ENCODE peak calls at places on chromosome 22, in seven cellular contexts. A is transverse colon, B is Peyer's patch, G is ovary, P is A549, C is K562, L is stomach. W is an unnamed sample.
A peak's percentile ranks its signal among the peaks of the same experiment; 100 is the strongest.

GRCh38 chr22:28222976-28223375 is 303.9 kb upstream of the PITPNB start:
- DNase-seq in A (no peak), B (no peak), P (no peak), C (no peak), G (no peak), L (no peak), W (no peak)

GRCh38 chr22:39431821-39432251 is 25.0 kb upstream of the MGAT3 start:
- DNase-seq in A (no peak), B (no peak), C (no peak), P (no peak), G (no peak), L (no peak), W (no peak)

GRCh38 chr22:27543460-27543859 is 258.1 kb downstream of the MN1 start:
- DNase-seq in L (no peak), G (no peak), P (no peak), B (no peak), A (no peak), C (no peak), W (no peak)

GRCh38 chr22:22593964-22594656 is 35.0 kb upstream of the PRAME start:
- DNase-seq in L (peak; percentile 30), G (no peak), B (peak; percentile 56), C (peak; percentile 98), P (peak; percentile 53), A (peak; percentile 38), W (no peak)

GRCh38 chr22:40076702-40077645 is 82.2 kb downstream of the FAM83F start:
- DNase-seq in A (no peak), P (no peak), B (no peak), L (no peak), G (no peak), C (peak; percentile 45), W (no peak)

GRCh38 chr22:21672107-21672629 is 6.4 kb downstream of the PPIL2 start:
- DNase-seq in A (no peak), L (no peak), C (no peak), P (no peak), G (no peak), B (no peak), W (no peak)

GRCh38 chr22:40364431-40364830 is 6.0 kb upstream of the SGSM3 start:
- DNase-seq in B (no peak), A (no peak), L (no peak), G (no peak), P (no peak), C (no peak), W (no peak)

GRCh38 chr22:27032121-27032761 is 374.9 kb downstream of the MIAT start:
- DNase-seq in G (peak; percentile 44), A (no peak), P (no peak), B (no peak), L (no peak), C (peak; percentile 2), W (peak; percentile 16)

GRCh38 chr22:22903355-22903777 is 15.8 kb downstream of the IGLL5 start:
- DNase-seq in G (no peak), L (no peak), P (no peak), C (no peak), A (no peak), B (no peak), W (no peak)

GRCh38 chr22:39300198-39300830 is 19.1 kb downstream of the RPL3 start:
- DNase-seq in L (no peak), P (no peak), G (no peak), B (no peak), C (no peak), A (peak; percentile 42), W (no peak)

GRCh38 chr22:41935015-41935908 is 8.7 kb upstream of the TNFRSF13C start:
- DNase-seq in L (no peak), A (no peak), C (no peak), G (no peak), P (no peak), B (no peak), W (no peak)

GRCh38 chr22:36397081-36397766 is 9.5 kb upstream of the MYH9 start:
- DNase-seq in B (no peak), L (no peak), G (no peak), A (no peak), C (no peak), P (peak; percentile 64), W (no peak)

GRCh38 chr22:50211147-50211546 is 10.3 kb downstream of the SELENOO start:
- DNase-seq in A (no peak), G (no peak), C (no peak), P (no peak), B (no peak), L (no peak), W (no peak)

GRCh38 chr22:50112151-50113118 is 22.6 kb downstream of the MOV10L1 start:
- DNase-seq in B (no peak), C (no peak), G (no peak), L (no peak), A (no peak), P (no peak), W (no peak)

GRCh38 chr22:26416670-26417270 is 12.3 kb upstream of the ASPHD2 start:
- DNase-seq in L (no peak), B (no peak), P (no peak), C (no peak), G (no peak), A (no peak), W (peak; percentile 69)

GRCh38 chr22:39428597-39429071 is 28.2 kb upstream of the MGAT3 start:
- DNase-seq in B (no peak), A (no peak), L (no peak), P (no peak), C (peak; percentile 18), G (no peak), W (no peak)

DNA sequence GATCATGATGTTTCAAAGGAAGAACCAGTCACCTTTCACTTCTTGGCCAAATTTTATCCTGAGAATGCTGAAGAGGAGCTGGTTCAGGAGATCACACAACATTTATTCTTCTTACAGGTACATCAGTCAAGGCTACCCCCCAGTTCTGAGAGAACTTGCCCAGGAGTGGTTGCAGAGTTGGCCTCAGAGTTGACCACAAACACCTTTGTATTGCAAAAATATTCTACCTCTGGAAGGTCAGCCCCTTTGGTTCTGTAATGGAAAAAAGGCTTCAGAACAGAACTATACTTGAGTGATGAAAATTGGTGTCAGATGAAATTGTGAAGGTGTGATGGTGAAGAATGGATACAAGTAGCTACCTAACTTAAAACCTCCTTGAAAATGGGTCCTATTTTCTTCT is 35.7 kb downstream of the NF2 start:
- DNase-seq in C (no peak), A (no peak), L (no peak), P (no peak), G (no peak), B (no peak), W (no peak)
- H3K4me1 ChIP-seq in C (no peaks in the 10 kb centered on the region), A (peaks cover 13% of the 10 kb centered on the region), L (no peaks in the 10 kb centered on the region), P (peaks cover 3% of the 10 kb centered on the region), G (no peaks in the 10 kb centered on the region), B (no peaks in the 10 kb centered on the region), W (no peaks in the 10 kb centered on the region)

DNA sequence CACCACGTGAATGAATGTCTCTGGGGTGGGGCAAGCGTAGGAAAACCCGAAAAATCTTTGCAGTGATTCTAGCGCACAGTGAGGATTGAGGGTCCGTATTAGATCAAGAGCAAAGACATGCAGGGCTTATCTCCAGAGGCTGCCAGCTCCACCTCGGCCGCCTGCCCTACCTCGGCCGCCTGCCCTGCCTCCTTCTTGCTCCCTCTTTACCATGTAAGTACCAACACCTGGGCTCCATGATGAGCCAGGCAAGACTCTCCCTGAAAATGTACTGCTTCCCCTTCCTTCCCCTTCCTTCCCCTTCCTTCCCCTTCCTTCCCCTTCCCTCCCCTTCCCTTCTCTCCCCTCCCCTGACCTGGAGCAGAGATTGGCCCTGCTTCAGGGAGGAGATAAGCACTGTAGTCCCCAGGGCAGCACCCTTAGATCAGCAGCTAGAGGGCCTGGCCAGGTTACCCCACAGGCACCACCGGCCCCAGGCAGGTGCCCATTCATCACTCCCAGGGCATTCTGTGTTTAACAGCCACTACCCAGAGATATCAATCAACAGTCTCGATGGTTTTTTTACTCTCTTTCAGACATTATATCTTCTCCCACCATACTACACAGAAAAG is 25.5 kb upstream of the ADORA2A start:
- DNase-seq in L (no peak), A (no peak), B (no peak), G (no peak), C (no peak), P (no peak), W (no peak)
- H3K4me3 ChIP-seq in L (no peak overlapping the region), A (no peak overlapping the region), B (no peak overlapping the region), G (no peak overlapping the region), C (no peak overlapping the region), P (no peak overlapping the region), W (no peak overlapping the region)

DNA sequence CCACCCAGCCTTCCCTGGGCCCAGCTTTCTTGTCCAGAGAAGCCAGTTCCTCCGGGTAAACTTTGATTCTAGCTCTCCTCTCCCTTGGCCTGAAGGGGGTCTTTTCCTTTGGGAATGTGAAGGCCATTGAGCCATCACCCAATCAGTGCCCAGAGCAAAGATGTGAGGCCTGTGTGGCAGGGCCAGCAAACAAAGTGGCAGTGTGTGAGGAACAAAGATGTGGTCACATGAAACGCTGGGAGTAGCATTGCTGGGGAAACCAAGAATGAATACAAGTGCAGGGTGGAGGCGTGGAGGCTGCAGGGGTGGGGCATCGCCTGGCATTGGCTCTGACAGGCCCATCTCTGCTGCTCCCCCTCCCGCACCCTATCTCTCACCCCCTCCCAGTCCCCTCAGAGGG is 91.9 kb upstream of the BID start:
- DNase-seq in C (no peak), B (no peak), L (no peak), P (no peak), G (no peak), A (no peak), W (no peak)
- TF ChIP-seq POLR2A in C (no peak), B (no peak), L (no peak), P (no peak), G (no peak), A (no peak), W (no peak)

GRCh38 chr22:46732513-46732912 is 5.5 kb downstream of the CERK start:
- DNase-seq in A (no peak), L (no peak), P (no peak), C (no peak), G (no peak), B (no peak), W (no peak)
- H3K4me1 ChIP-seq in A (peaks cover 59% of the 10 kb centered on the region), L (peaks cover 83% of the 10 kb centered on the region), P (peaks cover 11% of the 10 kb centered on the region), C (no peaks in the 10 kb centered on the region), G (peaks cover 27% of the 10 kb centered on the region), B (peaks cover 37% of the 10 kb centered on the region), W (peaks cover 3% of the 10 kb centered on the region)

GRCh38 chr22:48580481-48580970 is 1247.1 kb downstream of the BRD1 start:
- DNase-seq in C (no peak), P (no peak), B (no peak), A (no peak), L (no peak), G (no peak), W (no peak)

GRCh38 chr22:48578138-48579034 is 1249.3 kb downstream of the BRD1 start:
- DNase-seq in A (no peak), C (no peak), G (no peak), L (no peak), B (no peak), P (no peak), W (no peak)

GRCh38 chr22:48581206-48581766 is 1246.4 kb downstream of the BRD1 start:
- DNase-seq in C (no peak), G (no peak), A (no peak), P (no peak), L (no peak), B (no peak), W (no peak)

GRCh38 chr22:48579035-48579914 is 1248.4 kb downstream of the BRD1 start:
- DNase-seq in G (no peak), A (no peak), L (no peak), P (no peak), B (no peak), C (no peak), W (no peak)

DNA sequence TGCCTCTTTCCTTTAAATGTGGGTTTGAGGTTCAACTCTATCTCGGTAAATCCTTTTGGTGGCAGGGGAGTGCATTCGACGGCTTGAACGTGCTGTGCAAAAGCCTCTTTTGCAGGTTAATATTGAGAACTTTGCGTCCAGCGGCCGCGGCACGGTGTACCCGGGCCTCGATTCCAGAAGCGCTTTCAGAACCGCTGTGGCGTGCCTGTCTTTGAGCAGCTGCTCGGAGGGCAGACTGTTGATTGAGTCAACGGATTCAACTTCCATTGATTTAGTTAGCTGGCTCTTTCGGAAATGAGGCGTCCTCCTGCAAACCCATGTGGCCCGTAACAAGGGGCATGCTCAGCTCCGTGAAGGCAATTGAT is 1247.8 kb downstream of the BRD1 start:
- DNase-seq in A (no peak), C (no peak), P (no peak), G (no peak), L (no peak), B (no peak), W (no peak)
- H3K4me3 ChIP-seq in A (no peak overlapping the region), C (no peak overlapping the region), P (no peak overlapping the region), G (no peak overlapping the region), L (no peak overlapping the region), B (no peak overlapping the region), W (no peak overlapping the region)

W was measured in prostate gland.